ENCODE peak calls at places on chromosome 19, in seven cellular contexts. V is omental fat pad, E is tibial nerve, M is mesothelial cell of epicardium, D is epithelial cell of proximal tubule, W is mammary epithelial cell, U is A549. O is an unnamed sample.
A peak's percentile ranks its signal among the peaks of the same experiment; 100 is the strongest.

GRCh38 chr19:39398297-39398864 is 7.2 kb downstream of the MED29 start:
- DNase-seq in E (peak; percentile 72), V (no peak), W (peak; percentile 88), U (peak; percentile 84), D (no peak), M (no peak), O (no peak)

GRCh38 chr19:54172764-54173699 is at the start of gene TMC4:
- DNase-seq in M (no peak), W (peak; percentile 77), E (no peak), U (no peak), D (no peak), V (no peak), O (no peak)

GRCh38 chr19:8569066-8569761 is 8.0 kb downstream of the MYO1F start:
- DNase-seq in E (peak; percentile 50), V (no peak), M (no peak), U (peak; percentile 29), D (peak; percentile 45), W (peak; percentile 84), O (peak; percentile 80)

GRCh38 chr19:12000152-12000981 is 35.1 kb downstream of the ZNF433 start:
- DNase-seq in W (peak; percentile 52), E (no peak), M (no peak), V (no peak), U (no peak), D (no peak), O (no peak)

GRCh38 chr19:56637976-56638555 is 4.9 kb upstream of the SMIM17 start:
- DNase-seq in U (peak; percentile 21), V (peak; percentile 54), M (no peak), D (peak; percentile 7), W (peak; percentile 65), E (peak; percentile 30), O (peak; percentile 1)

GRCh38 chr19:28208745-28209144 is 1004.2 kb downstream of the UQCRFS1 start:
- DNase-seq in M (no peak), E (no peak), U (no peak), V (no peak), D (no peak), W (no peak), O (no peak)

GRCh38 chr19:6272411-6272791 is 7.4 kb downstream of the MLLT1 start:
- DNase-seq in E (no peak), U (no peak), M (no peak), V (no peak), W (no peak), D (no peak), O (no peak)

GRCh38 chr19:40603071-40603718 is 2.0 kb downstream of the LTBP4 start:
- DNase-seq in V (no peak), W (peak; percentile 45), M (no peak), U (no peak), E (no peak), D (no peak), O (no peak)

GRCh38 chr19:47637550-47637949 is 28.6 kb downstream of the BICRA start:
- DNase-seq in M (no peak), D (no peak), E (no peak), U (no peak), W (peak; percentile 21), V (no peak), O (no peak)

GRCh38 chr19:42313096-42313839 is at the start of gene TMEM145:
- DNase-seq in D (no peak), E (no peak), M (no peak), W (peak; percentile 24), U (peak; percentile 92), V (no peak), O (no peak)

GRCh38 chr19:23440791-23441190 is 45.5 kb upstream of the ZNF91 start:
- DNase-seq in D (no peak), M (no peak), W (no peak), V (no peak), E (no peak), U (peak; percentile 8), O (no peak)
- TF ChIP-seq CTCF in D (peak; percentile 31), M (peak; percentile 26), W (peak; percentile 30), V (no peak), E (peak; percentile 16), U (no peak), O (peak; percentile 31)

GRCh38 chr19:19635313-19635702 is 7.3 kb upstream of the LPAR2 start:
- DNase-seq in E (no peak), V (no peak), W (no peak), U (no peak), D (no peak), M (no peak), O (no peak)

GRCh38 chr19:19637186-19637522 is 6.3 kb downstream of the GMIP start:
- DNase-seq in V (no peak), W (no peak), M (no peak), E (no peak), D (no peak), U (no peak), O (no peak)

GRCh38 chr19:19634516-19635312 is 6.7 kb upstream of the LPAR2 start:
- DNase-seq in V (no peak), D (no peak), M (no peak), E (no peak), W (no peak), U (no peak), O (no peak)

GRCh38 chr19:19636573-19636972 is 6.9 kb downstream of the GMIP start:
- DNase-seq in D (no peak), W (no peak), V (no peak), M (no peak), E (no peak), U (no peak), O (no peak)

GRCh38 chr19:19637523-19638251 is 5.8 kb downstream of the GMIP start:
- DNase-seq in U (no peak), D (no peak), E (no peak), M (no peak), V (no peak), W (no peak), O (no peak)
- TF ChIP-seq CTCF in U (no peak), D (no peak), E (no peak), M (no peak), V (no peak), W (no peak), O (no peak)

GRCh38 chr19:18661346-18661745 is 22.1 kb upstream of the CRTC1 start:
- DNase-seq in V (no peak), M (no peak), D (no peak), W (no peak), U (no peak), E (no peak), O (no peak)
- TF ChIP-seq CTCF in V (no peak), M (no peak), D (no peak), W (no peak), U (no peak), E (no peak), O (no peak)

GRCh38 chr19:50909240-50910070 is 1.7 kb downstream of the KLK4 start:
- DNase-seq in E (peak; percentile 40), D (no peak), U (peak; percentile 86), V (no peak), W (peak; percentile 39), M (peak; percentile 44), O (no peak)
- TF ChIP-seq CTCF in E (no peak), D (no peak), U (no peak), V (no peak), W (no peak), M (no peak), O (no peak)